ENCODE peak calls at places on chromosomes 11 and 22, in nine cellular contexts. One of them, this sample, is unnamed.

GRCh38 chr11:40885257-40885947 is 574.0 kb downstream of the LRRC4C start:
- DNase-seq in spleen: no peak
- DNase-seq in upper lobe of left lung: no peak
- DNase-seq in prostate gland: no peak
- DNase-seq in breast epithelium: no peak
- DNase-seq in sigmoid colon: no peak
- DNase-seq in endothelial cell of umbilical vein: no peak
- DNase-seq in suprapubic skin: no peak
- DNase-seq in HCT116: no peak
- DNase-seq in this sample: no peak

GRCh38 chr11:57315491-57315890 is 9.3 kb downstream of the TNKS1BP1 start:
- DNase-seq in spleen: peak; percentile 78
- DNase-seq in upper lobe of left lung: no peak
- DNase-seq in prostate gland: no peak
- DNase-seq in breast epithelium: no peak
- DNase-seq in sigmoid colon: no peak
- DNase-seq in endothelial cell of umbilical vein: no peak
- DNase-seq in suprapubic skin: no peak
- DNase-seq in HCT116: no peak
- DNase-seq in this sample: no peak

GRCh38 chr11:104783241-104783640 is 115.0 kb downstream of the CASP12 start:
- DNase-seq in spleen: no peak
- DNase-seq in upper lobe of left lung: no peak
- DNase-seq in prostate gland: no peak
- DNase-seq in breast epithelium: no peak
- DNase-seq in sigmoid colon: no peak
- DNase-seq in endothelial cell of umbilical vein: no peak
- DNase-seq in suprapubic skin: no peak
- DNase-seq in HCT116: no peak
- DNase-seq in this sample: no peak

GRCh38 chr11:75188671-75189070 is 37.8 kb downstream of the SLCO2B1 start:
- DNase-seq in spleen: no peak
- DNase-seq in upper lobe of left lung: no peak
- DNase-seq in prostate gland: no peak
- DNase-seq in breast epithelium: no peak
- DNase-seq in sigmoid colon: no peak
- DNase-seq in endothelial cell of umbilical vein: no peak
- DNase-seq in suprapubic skin: no peak
- DNase-seq in HCT116: no peak
- DNase-seq in this sample: no peak

GRCh38 chr11:12787847-12788246 is 113.6 kb downstream of the TEAD1 start:
- DNase-seq in spleen: no peak
- DNase-seq in upper lobe of left lung: no peak
- DNase-seq in prostate gland: no peak
- DNase-seq in breast epithelium: no peak
- DNase-seq in sigmoid colon: no peak
- DNase-seq in endothelial cell of umbilical vein: peak; percentile 83
- DNase-seq in suprapubic skin: no peak
- DNase-seq in HCT116: no peak
- DNase-seq in this sample: no peak

GRCh38 chr11:64233913-64234839 is at the start of gene VEGFB:
- DNase-seq in spleen: peak; percentile 94
- DNase-seq in upper lobe of left lung: peak; percentile 95
- DNase-seq in prostate gland: peak; percentile 65
- DNase-seq in breast epithelium: no peak
- DNase-seq in sigmoid colon: peak; percentile 91
- DNase-seq in endothelial cell of umbilical vein: peak; percentile 48
- DNase-seq in suprapubic skin: no peak
- DNase-seq in HCT116: no peak
- DNase-seq in this sample: peak; percentile 78

GRCh38 chr11:67271548-67272284 is 5.4 kb downstream of the GRK2 start:
- DNase-seq in spleen: peak; percentile 88
- DNase-seq in upper lobe of left lung: peak; percentile 53
- DNase-seq in prostate gland: no peak
- DNase-seq in breast epithelium: peak; percentile 46
- DNase-seq in sigmoid colon: peak; percentile 62
- DNase-seq in endothelial cell of umbilical vein: no peak
- DNase-seq in suprapubic skin: no peak
- DNase-seq in HCT116: no peak
- DNase-seq in this sample: no peak

GRCh38 chr11:34214961-34215805 is 109.8 kb downstream of the NAT10 start:
- DNase-seq in spleen: no peak
- DNase-seq in upper lobe of left lung: no peak
- DNase-seq in prostate gland: no peak
- DNase-seq in breast epithelium: no peak
- DNase-seq in sigmoid colon: no peak
- DNase-seq in endothelial cell of umbilical vein: no peak
- DNase-seq in suprapubic skin: no peak
- DNase-seq in HCT116: peak; percentile 47
- DNase-seq in this sample: no peak

GRCh38 chr11:2515401-2516275 is 70.8 kb downstream of the KCNQ1 start:
- DNase-seq in spleen: peak; percentile 51
- DNase-seq in upper lobe of left lung: peak; percentile 62
- DNase-seq in prostate gland: no peak
- DNase-seq in breast epithelium: peak; percentile 34
- DNase-seq in sigmoid colon: peak; percentile 47
- DNase-seq in endothelial cell of umbilical vein: no peak
- DNase-seq in suprapubic skin: peak; percentile 68
- DNase-seq in HCT116: no peak
- DNase-seq in this sample: peak; percentile 8

GRCh38 chr11:117876049-117876340 is 463 bp downstream of the FXYD6 start:
- DNase-seq in spleen: no peak
- DNase-seq in upper lobe of left lung: no peak
- DNase-seq in prostate gland: no peak
- DNase-seq in breast epithelium: no peak
- DNase-seq in sigmoid colon: no peak
- DNase-seq in endothelial cell of umbilical vein: no peak
- DNase-seq in suprapubic skin: no peak
- DNase-seq in HCT116: no peak
- DNase-seq in this sample: no peak

GRCh38 chr22:30245985-30246901 is at the start of gene LIF:
- DNase-seq in spleen: peak; percentile 84
- DNase-seq in upper lobe of left lung: peak; percentile 89
- DNase-seq in prostate gland: no peak
- DNase-seq in breast epithelium: no peak
- DNase-seq in sigmoid colon: no peak
- DNase-seq in endothelial cell of umbilical vein: peak; percentile 19
- DNase-seq in suprapubic skin: no peak
- DNase-seq in HCT116: no peak
- DNase-seq in this sample: peak; percentile 60

GRCh38 chr11:96055706-96056387 is 131.9 kb upstream of the MTMR2 start:
- DNase-seq in spleen: no peak
- DNase-seq in upper lobe of left lung: no peak
- DNase-seq in prostate gland: no peak
- DNase-seq in breast epithelium: no peak
- DNase-seq in sigmoid colon: no peak
- DNase-seq in endothelial cell of umbilical vein: no peak
- DNase-seq in suprapubic skin: no peak
- DNase-seq in HCT116: no peak
- DNase-seq in this sample: no peak

GRCh38 chr11:15720460-15720859 is 605.7 kb downstream of the INSC start:
- DNase-seq in spleen: no peak
- DNase-seq in upper lobe of left lung: no peak
- DNase-seq in prostate gland: no peak
- DNase-seq in breast epithelium: no peak
- DNase-seq in sigmoid colon: no peak
- DNase-seq in endothelial cell of umbilical vein: no peak
- DNase-seq in suprapubic skin: no peak
- DNase-seq in HCT116: no peak
- DNase-seq in this sample: no peak

GRCh38 chr11:83819936-83820549 is 533.9 kb upstream of the CCDC90B start:
- DNase-seq in spleen: no peak
- DNase-seq in upper lobe of left lung: no peak
- DNase-seq in prostate gland: peak; percentile 57
- DNase-seq in breast epithelium: no peak
- DNase-seq in sigmoid colon: no peak
- DNase-seq in endothelial cell of umbilical vein: peak; percentile 65
- DNase-seq in suprapubic skin: no peak
- DNase-seq in HCT116: peak; percentile 35
- DNase-seq in this sample: no peak

GRCh38 chr11:92915551-92915950 is 53.9 kb upstream of the MTNR1B start:
- DNase-seq in spleen: no peak
- DNase-seq in upper lobe of left lung: peak; percentile 77
- DNase-seq in prostate gland: no peak
- DNase-seq in breast epithelium: no peak
- DNase-seq in sigmoid colon: no peak
- DNase-seq in endothelial cell of umbilical vein: no peak
- DNase-seq in suprapubic skin: no peak
- DNase-seq in HCT116: no peak
- DNase-seq in this sample: no peak

GRCh38 chr11:132026746-132027145 is 656.3 kb downstream of the NTM start:
- DNase-seq in spleen: no peak
- DNase-seq in upper lobe of left lung: no peak
- DNase-seq in prostate gland: no peak
- DNase-seq in breast epithelium: no peak
- DNase-seq in sigmoid colon: no peak
- DNase-seq in endothelial cell of umbilical vein: peak; percentile 8
- DNase-seq in suprapubic skin: no peak
- DNase-seq in HCT116: no peak
- DNase-seq in this sample: no peak

GRCh38 chr11:73784734-73785133 is 2.9 kb upstream of the MRPL48 start:
- DNase-seq in spleen: no peak
- DNase-seq in upper lobe of left lung: no peak
- DNase-seq in prostate gland: no peak
- DNase-seq in breast epithelium: no peak
- DNase-seq in sigmoid colon: no peak
- DNase-seq in endothelial cell of umbilical vein: no peak
- DNase-seq in suprapubic skin: no peak
- DNase-seq in HCT116: no peak
- DNase-seq in this sample: no peak

GRCh38 chr11:127624455-127624854 is 623.9 kb upstream of the KIRREL3 start:
- DNase-seq in spleen: no peak
- DNase-seq in upper lobe of left lung: no peak
- DNase-seq in prostate gland: no peak
- DNase-seq in breast epithelium: no peak
- DNase-seq in sigmoid colon: no peak
- DNase-seq in endothelial cell of umbilical vein: no peak
- DNase-seq in suprapubic skin: no peak
- DNase-seq in HCT116: no peak
- DNase-seq in this sample: no peak

GRCh38 chr11:117712530-117712929 is 84.5 kb downstream of the DSCAML1 start:
- DNase-seq in spleen: peak; percentile 14
- DNase-seq in upper lobe of left lung: no peak
- DNase-seq in prostate gland: no peak
- DNase-seq in breast epithelium: no peak
- DNase-seq in sigmoid colon: no peak
- DNase-seq in endothelial cell of umbilical vein: no peak
- DNase-seq in suprapubic skin: no peak
- DNase-seq in HCT116: no peak
- DNase-seq in this sample: no peak

GRCh38 chr22:20550851-20551744 is 43.7 kb downstream of the MED15 start:
- DNase-seq in spleen: peak; percentile 82
- DNase-seq in upper lobe of left lung: peak; percentile 58
- DNase-seq in prostate gland: no peak
- DNase-seq in breast epithelium: no peak
- DNase-seq in sigmoid colon: peak; percentile 83
- DNase-seq in endothelial cell of umbilical vein: peak; percentile 68
- DNase-seq in suprapubic skin: no peak
- DNase-seq in HCT116: no peak
- DNase-seq in this sample: no peak

GRCh38 chr11:116461789-116462188 is 311.0 kb downstream of the BUD13 start:
- DNase-seq in spleen: no peak
- DNase-seq in upper lobe of left lung: no peak
- DNase-seq in prostate gland: no peak
- DNase-seq in breast epithelium: no peak
- DNase-seq in sigmoid colon: no peak
- DNase-seq in endothelial cell of umbilical vein: no peak
- DNase-seq in suprapubic skin: no peak
- DNase-seq in HCT116: no peak
- DNase-seq in this sample: no peak
- TF ChIP-seq POLR2AphosphoS5 in spleen: no peak
- TF ChIP-seq POLR2AphosphoS5 in upper lobe of left lung: no peak
- TF ChIP-seq POLR2AphosphoS5 in prostate gland: no peak
- TF ChIP-seq POLR2AphosphoS5 in breast epithelium: no peak
- TF ChIP-seq POLR2AphosphoS5 in sigmoid colon: no peak
- TF ChIP-seq POLR2AphosphoS5 in endothelial cell of umbilical vein: no peak
- TF ChIP-seq POLR2AphosphoS5 in suprapubic skin: no peak
- TF ChIP-seq POLR2AphosphoS5 in HCT116: no peak
- TF ChIP-seq POLR2AphosphoS5 in this sample: no peak

GRCh38 chr11:110092577-110093406 is at the start of gene ZC3H12C:
- DNase-seq in spleen: peak; percentile 87
- DNase-seq in upper lobe of left lung: peak; percentile 97
- DNase-seq in prostate gland: peak; percentile 83
- DNase-seq in breast epithelium: peak; percentile 76
- DNase-seq in sigmoid colon: peak; percentile 95
- DNase-seq in endothelial cell of umbilical vein: peak; percentile 89
- DNase-seq in suprapubic skin: peak; percentile 92
- DNase-seq in HCT116: peak; percentile 77
- DNase-seq in this sample: peak; percentile 53
- TF ChIP-seq POLR2A in spleen: no peak
- TF ChIP-seq POLR2A in upper lobe of left lung: peak; percentile 46
- TF ChIP-seq POLR2A in prostate gland: peak; percentile 17
- TF ChIP-seq POLR2A in breast epithelium: no peak
- TF ChIP-seq POLR2A in sigmoid colon: no peak
- TF ChIP-seq POLR2A in endothelial cell of umbilical vein: peak; percentile 32
- TF ChIP-seq POLR2A in suprapubic skin: peak; percentile 70
- TF ChIP-seq POLR2A in HCT116: no peak
- TF ChIP-seq POLR2A in this sample: peak; percentile 81

GRCh38 chr11:65421204-65422103 is 1.1 kb upstream of the NEAT1 start:
- DNase-seq in spleen: peak; percentile 95
- DNase-seq in upper lobe of left lung: peak; percentile 52
- DNase-seq in prostate gland: peak; percentile 98
- DNase-seq in breast epithelium: peak; percentile 95
- DNase-seq in sigmoid colon: peak; percentile 98
- DNase-seq in endothelial cell of umbilical vein: peak; percentile 93
- DNase-seq in suprapubic skin: peak; percentile 98
- DNase-seq in HCT116: peak; percentile 87
- DNase-seq in this sample: no peak
- TF ChIP-seq POLR2AphosphoS5 in spleen: peak; percentile 99
- TF ChIP-seq POLR2AphosphoS5 in upper lobe of left lung: peak; percentile 100
- TF ChIP-seq POLR2AphosphoS5 in prostate gland: peak; percentile 99
- TF ChIP-seq POLR2AphosphoS5 in breast epithelium: peak; percentile 99
- TF ChIP-seq POLR2AphosphoS5 in sigmoid colon: peak; percentile 97
- TF ChIP-seq POLR2AphosphoS5 in endothelial cell of umbilical vein: peak; percentile 92
- TF ChIP-seq POLR2AphosphoS5 in suprapubic skin: peak; percentile 100
- TF ChIP-seq POLR2AphosphoS5 in HCT116: peak; percentile 82
- TF ChIP-seq POLR2AphosphoS5 in this sample: peak; percentile 97

DNA sequence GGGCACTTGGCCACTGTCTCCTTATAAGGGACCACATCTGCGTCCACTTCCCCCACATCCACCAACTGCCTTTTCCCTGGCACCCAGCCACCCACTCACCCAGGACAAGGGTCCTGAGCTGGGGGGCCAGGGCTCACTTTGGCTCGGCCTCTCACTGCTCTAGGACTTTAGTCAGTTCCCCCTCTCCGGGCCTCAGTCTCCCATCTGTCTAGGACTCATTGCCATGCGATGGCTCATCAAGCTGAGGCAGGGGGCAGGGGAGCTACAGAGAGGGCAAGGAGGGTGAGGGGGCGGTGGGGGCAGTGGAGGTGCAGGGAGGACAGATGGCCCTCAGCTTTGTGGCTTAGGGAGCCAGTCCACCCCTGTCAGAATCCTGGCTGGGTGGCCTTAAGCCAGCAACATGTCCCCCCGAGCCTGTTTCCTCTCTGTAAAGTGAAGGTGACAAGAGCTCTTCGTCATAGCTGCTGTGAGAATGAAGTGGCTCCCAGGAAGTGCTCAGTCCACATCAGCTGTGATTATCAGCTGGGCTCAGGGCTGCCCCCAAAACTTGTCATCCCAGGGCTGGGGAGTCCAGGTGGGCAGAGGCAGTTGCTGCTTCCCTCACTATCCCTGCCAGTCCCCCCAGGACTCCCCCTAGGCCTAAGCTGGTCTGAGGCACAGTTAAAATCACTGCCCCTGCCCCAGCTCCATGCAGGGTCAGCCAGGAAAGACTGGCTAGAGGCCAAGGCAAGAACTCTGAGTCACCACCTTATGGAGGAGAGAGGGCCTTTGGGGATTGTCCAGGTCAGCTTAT is 14.9 kb downstream of the RAC2 start:
- DNase-seq in spleen: peak; percentile 87
- DNase-seq in upper lobe of left lung: no peak
- DNase-seq in prostate gland: no peak
- DNase-seq in breast epithelium: no peak
- DNase-seq in sigmoid colon: no peak
- DNase-seq in endothelial cell of umbilical vein: peak; percentile 68
- DNase-seq in suprapubic skin: no peak
- DNase-seq in HCT116: peak; percentile 43
- DNase-seq in this sample: no peak
- TF ChIP-seq POLR2A in spleen: no peak
- TF ChIP-seq POLR2A in upper lobe of left lung: no peak
- TF ChIP-seq POLR2A in prostate gland: no peak
- TF ChIP-seq POLR2A in breast epithelium: no peak
- TF ChIP-seq POLR2A in sigmoid colon: no peak
- TF ChIP-seq POLR2A in endothelial cell of umbilical vein: no peak
- TF ChIP-seq POLR2A in suprapubic skin: no peak
- TF ChIP-seq POLR2A in HCT116: no peak
- TF ChIP-seq POLR2A in this sample: no peak

This sample was measured in GM12892.